ENCODE peak calls at places on chromosome 1, in five cellular contexts. I, B, W, Q and O are unnamed samples.

GRCh38 chr1:222546548-222547259 is 1.2 kb downstream of the HHIPL2 start:
- DNase-seq in B (peak), Q (peak), W (no peak), I (no peak), O (peak)

GRCh38 chr1:16163882-16164820 is 8.3 kb upstream of the EPHA2 start:
- DNase-seq in Q (peak), I (no peak), B (peak), W (no peak), O (no peak)

GRCh38 chr1:11927866-11928592 is 1.8 kb upstream of the KIAA2013 start:
- DNase-seq in Q (peak), I (no peak), B (peak), W (no peak), O (no peak)

GRCh38 chr1:150281221-150281757 is 1.1 kb upstream of the CIART start:
- DNase-seq in I (peak), Q (peak), W (peak), B (peak), O (no peak)

GRCh38 chr1:43924516-43924915 is 9.1 kb upstream of the ARTN start:
- DNase-seq in B (no peak), Q (no peak), I (no peak), W (no peak), O (no peak)

GRCh38 chr1:17642169-17642568 is 102.7 kb downstream of the ARHGEF10L start:
- DNase-seq in W (no peak), Q (no peak), B (no peak), I (no peak), O (no peak)

GRCh38 chr1:214793708-214794107 is 190.7 kb downstream of the CENPF start:
- DNase-seq in I (no peak), B (no peak), W (no peak), Q (no peak), O (no peak)

GRCh38 chr1:9768983-9769382 is 54.8 kb downstream of the CLSTN1 start:
- DNase-seq in I (no peak), Q (no peak), B (no peak), W (no peak), O (no peak)

GRCh38 chr1:244437108-244437507 is 14.6 kb downstream of the ADSS2 start:
- DNase-seq in B (peak), Q (peak), W (no peak), I (no peak), O (no peak)

GRCh38 chr1:95282496-95282850 is 48.5 kb downstream of the RWDD3 start:
- DNase-seq in Q (no peak), I (no peak), W (no peak), B (peak), O (no peak)

GRCh38 chr1:203227684-203228083 is 1.8 kb downstream of the CHIT1 start:
- DNase-seq in Q (no peak), B (no peak), I (no peak), W (no peak), O (no peak)

GRCh38 chr1:244603498-244603897 is 49.4 kb upstream of the DESI2 start:
- DNase-seq in B (peak), Q (peak), W (peak), I (no peak), O (peak)

GRCh38 chr1:233016798-233017197 is 66.4 kb downstream of the NTPCR start:
- DNase-seq in Q (no peak), B (no peak), I (no peak), W (no peak), O (no peak)

GRCh38 chr1:41789616-41790330 is 128.9 kb downstream of the HIVEP3 start:
- DNase-seq in I (no peak), B (no peak), W (no peak), Q (no peak), O (peak)

GRCh38 chr1:165288301-165289120 is 68.0 kb downstream of the LMX1A start:
- DNase-seq in Q (no peak), I (no peak), B (peak), W (no peak), O (no peak)

GRCh38 chr1:150429805-150430204 is 57.4 kb upstream of the TARS2 start:
- DNase-seq in Q (no peak), B (peak), W (no peak), I (no peak), O (peak)

GRCh38 chr1:48203287-48203900 is 19.1 kb upstream of the SLC5A9 start:
- DNase-seq in B (peak), I (no peak), W (peak), Q (peak), O (no peak)

GRCh38 chr1:77084457-77084856 is 134.8 kb downstream of the PIGK start:
- DNase-seq in B (no peak), Q (no peak), W (no peak), I (no peak), O (no peak)

GRCh38 chr1:180674603-180675530 is 43.0 kb downstream of the XPR1 start:
- DNase-seq in Q (peak), I (no peak), W (no peak), B (peak), O (peak)

GRCh38 chr1:160101037-160101716 is 2.8 kb upstream of the IGSF8 start:
- DNase-seq in I (peak), Q (peak), W (peak), B (peak), O (peak)

GRCh38 chr1:75338974-75339483 is 204.8 kb downstream of the LHX8 start:
- DNase-seq in W (peak), Q (peak), B (no peak), I (no peak), O (no peak)

GRCh38 chr1:178784131-178784536 is 59.1 kb downstream of the RALGPS2 start:
- DNase-seq in W (no peak), I (no peak), B (no peak), Q (peak), O (no peak)

GRCh38 chr1:75334876-75335275 is 200.7 kb downstream of the LHX8 start:
- DNase-seq in W (no peak), Q (no peak), I (no peak), B (no peak), O (no peak)

GRCh38 chr1:92486251-92487077 is at the start of gene GFI1:
- DNase-seq in I (peak), W (no peak), Q (no peak), B (peak), O (peak)

GRCh38 chr1:21297975-21298374 is 7.7 kb upstream of the ECE1 start:
- DNase-seq in Q (peak), B (peak), W (no peak), I (no peak), O (no peak)

GRCh38 chr1:119771016-119771415 is 2.3 kb upstream of the HMGCS2 start:
- DNase-seq in B (peak), W (no peak), Q (peak), I (no peak), O (no peak)

GRCh38 chr1:27003745-27004470 is 8.7 kb downstream of the TENT5B start:
- DNase-seq in B (no peak), W (no peak), Q (no peak), I (no peak), O (no peak)

GRCh38 chr1:208256556-208256955 is 12.4 kb upstream of the PLXNA2 start:
- DNase-seq in I (no peak), Q (no peak), W (no peak), B (no peak), O (no peak)

GRCh38 chr1:1629430-1630190 is 2.4 kb upstream of the MMP23B start:
- DNase-seq in Q (no peak), I (peak), W (no peak), B (no peak), O (no peak)

GRCh38 chr1:51924455-51924854 is 45.9 kb upstream of the NRDC start:
- DNase-seq in B (no peak), W (no peak), I (no peak), Q (no peak), O (no peak)

GRCh38 chr1:39822146-39822545 is 33.5 kb upstream of the BMP8B start:
- DNase-seq in W (no peak), B (no peak), I (no peak), Q (no peak), O (no peak)

GRCh38 chr1:179369751-179370341 is 4.1 kb downstream of the AXDND1 start:
- DNase-seq in B (peak), I (no peak), W (peak), Q (peak), O (peak)

GRCh38 chr1:226029093-226029496 is 30.0 kb upstream of the SDE2 start:
- DNase-seq in I (no peak), Q (no peak), B (no peak), W (peak), O (peak)

GRCh38 chr1:193372553-193372952 is 186.1 kb upstream of the B3GALT2 start:
- DNase-seq in Q (no peak), B (no peak), I (no peak), W (no peak), O (no peak)

GRCh38 chr1:174964261-174964984 is 35.3 kb upstream of the CACYBP start:
- DNase-seq in Q (no peak), I (no peak), W (no peak), B (peak), O (peak)